ENCODE peak calls at places on chromosomes 6 and 20, in nine cellular contexts. One of them, this sample, is unnamed.

GRCh38 chr20:4135385-4136077 is 120.2 kb upstream of the RNF24 start:
- DNase-seq in upper lobe of right lung: no peak
- DNase-seq in A549: peak
- DNase-seq in natural killer cell: no peak
- DNase-seq in lower lobe of right lung: no peak
- DNase-seq in fibroblast of lung: peak
- DNase-seq in GM23338: no peak
- DNase-seq in GM13977: no peak
- DNase-seq in IMR-90: peak
- DNase-seq in this sample: no peak

GRCh38 chr20:59775221-59776055 is 158.0 kb downstream of the SYCP2 start:
- DNase-seq in GM13977: no peak
- DNase-seq in IMR-90: no peak
- DNase-seq in GM23338: no peak
- DNase-seq in lower lobe of right lung: no peak
- DNase-seq in upper lobe of right lung: no peak
- DNase-seq in natural killer cell: no peak
- DNase-seq in A549: no peak
- DNase-seq in fibroblast of lung: no peak
- DNase-seq in this sample: no peak

GRCh38 chr6:154488276-154488627 is 22.2 kb downstream of the CNKSR3 start:
- DNase-seq in upper lobe of right lung: no peak
- DNase-seq in fibroblast of lung: peak
- DNase-seq in GM23338: no peak
- DNase-seq in GM13977: no peak
- DNase-seq in natural killer cell: no peak
- DNase-seq in A549: no peak
- DNase-seq in lower lobe of right lung: no peak
- DNase-seq in IMR-90: peak
- DNase-seq in this sample: no peak

GRCh38 chr20:47237715-47238114 is 118.8 kb downstream of the ZMYND8 start:
- DNase-seq in upper lobe of right lung: no peak
- DNase-seq in A549: no peak
- DNase-seq in fibroblast of lung: peak
- DNase-seq in IMR-90: no peak
- DNase-seq in GM13977: no peak
- DNase-seq in natural killer cell: no peak
- DNase-seq in lower lobe of right lung: no peak
- DNase-seq in GM23338: no peak
- DNase-seq in this sample: no peak

GRCh38 chr20:54111460-54111859 is 41.1 kb upstream of the BCAS1 start:
- DNase-seq in fibroblast of lung: no peak
- DNase-seq in GM23338: no peak
- DNase-seq in IMR-90: no peak
- DNase-seq in natural killer cell: no peak
- DNase-seq in GM13977: no peak
- DNase-seq in lower lobe of right lung: no peak
- DNase-seq in A549: no peak
- DNase-seq in upper lobe of right lung: no peak
- DNase-seq in this sample: no peak

GRCh38 chr6:125567407-125567806 is 182.0 kb upstream of the HEY2 start:
- DNase-seq in natural killer cell: no peak
- DNase-seq in lower lobe of right lung: no peak
- DNase-seq in GM23338: no peak
- DNase-seq in GM13977: no peak
- DNase-seq in upper lobe of right lung: no peak
- DNase-seq in fibroblast of lung: no peak
- DNase-seq in IMR-90: no peak
- DNase-seq in A549: no peak
- DNase-seq in this sample: no peak

GRCh38 chr20:34516874-34517542 is 786 bp downstream of the DYNLRB1 start:
- DNase-seq in natural killer cell: no peak
- DNase-seq in IMR-90: no peak
- DNase-seq in fibroblast of lung: peak
- DNase-seq in GM13977: peak
- DNase-seq in A549: no peak
- DNase-seq in upper lobe of right lung: peak
- DNase-seq in lower lobe of right lung: no peak
- DNase-seq in GM23338: peak
- DNase-seq in this sample: no peak

GRCh38 chr20:62067547-62068260 is 2.0 kb upstream of the TAF4 start:
- DNase-seq in IMR-90: no peak
- DNase-seq in lower lobe of right lung: no peak
- DNase-seq in GM13977: no peak
- DNase-seq in A549: no peak
- DNase-seq in fibroblast of lung: no peak
- DNase-seq in natural killer cell: no peak
- DNase-seq in upper lobe of right lung: no peak
- DNase-seq in GM23338: no peak
- DNase-seq in this sample: peak

GRCh38 chr6:21005816-21006553 is 471.7 kb downstream of the CDKAL1 start:
- DNase-seq in IMR-90: peak
- DNase-seq in fibroblast of lung: peak
- DNase-seq in upper lobe of right lung: no peak
- DNase-seq in lower lobe of right lung: no peak
- DNase-seq in GM13977: no peak
- DNase-seq in GM23338: no peak
- DNase-seq in natural killer cell: no peak
- DNase-seq in A549: peak
- DNase-seq in this sample: no peak

GRCh38 chr6:164034602-164035140 is 620.2 kb downstream of the QKI start:
- DNase-seq in GM23338: no peak
- DNase-seq in upper lobe of right lung: no peak
- DNase-seq in fibroblast of lung: no peak
- DNase-seq in A549: no peak
- DNase-seq in lower lobe of right lung: no peak
- DNase-seq in GM13977: no peak
- DNase-seq in natural killer cell: no peak
- DNase-seq in IMR-90: no peak
- DNase-seq in this sample: no peak

GRCh38 chr6:40999498-41000070 is 39.4 kb downstream of the UNC5CL start:
- DNase-seq in A549: peak
- DNase-seq in IMR-90: peak
- DNase-seq in lower lobe of right lung: peak
- DNase-seq in GM13977: peak
- DNase-seq in fibroblast of lung: peak
- DNase-seq in GM23338: peak
- DNase-seq in natural killer cell: no peak
- DNase-seq in upper lobe of right lung: no peak
- DNase-seq in this sample: peak

GRCh38 chr6:160469153-160469552 is 121.0 kb downstream of the SLC22A3 start:
- DNase-seq in A549: no peak
- DNase-seq in lower lobe of right lung: no peak
- DNase-seq in upper lobe of right lung: no peak
- DNase-seq in natural killer cell: no peak
- DNase-seq in GM23338: no peak
- DNase-seq in IMR-90: no peak
- DNase-seq in GM13977: no peak
- DNase-seq in fibroblast of lung: no peak
- DNase-seq in this sample: no peak

GRCh38 chr6:116974942-116975341 is 97.9 kb downstream of the RFX6 start:
- DNase-seq in GM23338: no peak
- DNase-seq in natural killer cell: no peak
- DNase-seq in IMR-90: no peak
- DNase-seq in lower lobe of right lung: no peak
- DNase-seq in A549: no peak
- DNase-seq in upper lobe of right lung: no peak
- DNase-seq in GM13977: no peak
- DNase-seq in fibroblast of lung: no peak
- DNase-seq in this sample: no peak

GRCh38 chr6:116973992-116974391 is 97.0 kb downstream of the RFX6 start:
- DNase-seq in IMR-90: no peak
- DNase-seq in natural killer cell: no peak
- DNase-seq in upper lobe of right lung: no peak
- DNase-seq in lower lobe of right lung: no peak
- DNase-seq in GM23338: no peak
- DNase-seq in A549: no peak
- DNase-seq in GM13977: no peak
- DNase-seq in fibroblast of lung: no peak
- DNase-seq in this sample: no peak

GRCh38 chr6:116974526-116974925 is 97.5 kb downstream of the RFX6 start:
- DNase-seq in GM13977: no peak
- DNase-seq in lower lobe of right lung: no peak
- DNase-seq in natural killer cell: no peak
- DNase-seq in IMR-90: no peak
- DNase-seq in upper lobe of right lung: no peak
- DNase-seq in GM23338: no peak
- DNase-seq in A549: no peak
- DNase-seq in fibroblast of lung: no peak
- DNase-seq in this sample: no peak

GRCh38 chr6:116969211-116969863 is 92.3 kb downstream of the RFX6 start:
- DNase-seq in natural killer cell: no peak
- DNase-seq in A549: peak
- DNase-seq in upper lobe of right lung: no peak
- DNase-seq in IMR-90: peak
- DNase-seq in fibroblast of lung: peak
- DNase-seq in GM13977: peak
- DNase-seq in GM23338: peak
- DNase-seq in lower lobe of right lung: no peak
- DNase-seq in this sample: no peak

GRCh38 chr6:116971959-116972358 is 94.9 kb downstream of the RFX6 start:
- DNase-seq in GM23338: peak
- DNase-seq in fibroblast of lung: peak
- DNase-seq in A549: peak
- DNase-seq in upper lobe of right lung: no peak
- DNase-seq in lower lobe of right lung: no peak
- DNase-seq in natural killer cell: no peak
- DNase-seq in GM13977: peak
- DNase-seq in IMR-90: peak
- DNase-seq in this sample: no peak
- TF ChIP-seq CTCF in GM23338: peak
- TF ChIP-seq CTCF in fibroblast of lung: peak
- TF ChIP-seq CTCF in A549: peak
- TF ChIP-seq CTCF in upper lobe of right lung: peak
- TF ChIP-seq CTCF in lower lobe of right lung: peak
- TF ChIP-seq CTCF in natural killer cell: no peak
- TF ChIP-seq CTCF in GM13977: peak
- TF ChIP-seq CTCF in IMR-90: peak
- TF ChIP-seq CTCF in this sample: no peak

GRCh38 chr6:140441256-140441655 is 1066.8 kb upstream of the CITED2 start:
- DNase-seq in lower lobe of right lung: peak
- DNase-seq in GM23338: peak
- DNase-seq in IMR-90: peak
- DNase-seq in natural killer cell: no peak
- DNase-seq in fibroblast of lung: peak
- DNase-seq in upper lobe of right lung: no peak
- DNase-seq in GM13977: no peak
- DNase-seq in A549: no peak
- DNase-seq in this sample: peak
- TF ChIP-seq CTCF in lower lobe of right lung: peak
- TF ChIP-seq CTCF in GM23338: peak
- TF ChIP-seq CTCF in IMR-90: peak
- TF ChIP-seq CTCF in natural killer cell: no peak
- TF ChIP-seq CTCF in fibroblast of lung: peak
- TF ChIP-seq CTCF in upper lobe of right lung: peak
- TF ChIP-seq CTCF in GM13977: peak
- TF ChIP-seq CTCF in A549: peak
- TF ChIP-seq CTCF in this sample: no peak

GRCh38 chr20:558117-558516 is 14.5 kb upstream of the CSNK2A1 start:
- DNase-seq in IMR-90: no peak
- DNase-seq in fibroblast of lung: no peak
- DNase-seq in GM23338: no peak
- DNase-seq in natural killer cell: no peak
- DNase-seq in A549: no peak
- DNase-seq in lower lobe of right lung: no peak
- DNase-seq in upper lobe of right lung: no peak
- DNase-seq in GM13977: no peak
- DNase-seq in this sample: no peak

GRCh38 chr20:564195-564594 is 20.6 kb upstream of the CSNK2A1 start:
- DNase-seq in GM13977: no peak
- DNase-seq in natural killer cell: no peak
- DNase-seq in IMR-90: no peak
- DNase-seq in upper lobe of right lung: no peak
- DNase-seq in lower lobe of right lung: no peak
- DNase-seq in fibroblast of lung: no peak
- DNase-seq in GM23338: no peak
- DNase-seq in A549: no peak
- DNase-seq in this sample: no peak

GRCh38 chr20:562232-562897 is 18.8 kb upstream of the CSNK2A1 start:
- DNase-seq in fibroblast of lung: no peak
- DNase-seq in IMR-90: no peak
- DNase-seq in GM23338: no peak
- DNase-seq in natural killer cell: no peak
- DNase-seq in lower lobe of right lung: no peak
- DNase-seq in GM13977: no peak
- DNase-seq in upper lobe of right lung: no peak
- DNase-seq in A549: no peak
- DNase-seq in this sample: no peak

GRCh38 chr20:561437-562231 is 18.0 kb upstream of the CSNK2A1 start:
- DNase-seq in fibroblast of lung: peak
- DNase-seq in upper lobe of right lung: no peak
- DNase-seq in IMR-90: peak
- DNase-seq in A549: peak
- DNase-seq in GM23338: peak
- DNase-seq in GM13977: peak
- DNase-seq in natural killer cell: no peak
- DNase-seq in lower lobe of right lung: no peak
- DNase-seq in this sample: peak

GRCh38 chr20:560680-561079 is 17.1 kb upstream of the CSNK2A1 start:
- DNase-seq in A549: no peak
- DNase-seq in lower lobe of right lung: no peak
- DNase-seq in GM23338: no peak
- DNase-seq in IMR-90: no peak
- DNase-seq in natural killer cell: no peak
- DNase-seq in fibroblast of lung: no peak
- DNase-seq in upper lobe of right lung: no peak
- DNase-seq in GM13977: no peak
- DNase-seq in this sample: no peak
- TF ChIP-seq CTCF in A549: no peak
- TF ChIP-seq CTCF in lower lobe of right lung: no peak
- TF ChIP-seq CTCF in GM23338: no peak
- TF ChIP-seq CTCF in IMR-90: no peak
- TF ChIP-seq CTCF in natural killer cell: no peak
- TF ChIP-seq CTCF in fibroblast of lung: no peak
- TF ChIP-seq CTCF in upper lobe of right lung: no peak
- TF ChIP-seq CTCF in GM13977: peak
- TF ChIP-seq CTCF in this sample: no peak

GRCh38 chr20:50043573-50044352 is 61.0 kb downstream of the SNAI1 start:
- DNase-seq in GM23338: no peak
- DNase-seq in A549: no peak
- DNase-seq in GM13977: no peak
- DNase-seq in natural killer cell: no peak
- DNase-seq in fibroblast of lung: no peak
- DNase-seq in upper lobe of right lung: no peak
- DNase-seq in lower lobe of right lung: no peak
- DNase-seq in IMR-90: no peak
- DNase-seq in this sample: no peak
- TF ChIP-seq CTCF in GM23338: no peak
- TF ChIP-seq CTCF in A549: no peak
- TF ChIP-seq CTCF in GM13977: no peak
- TF ChIP-seq CTCF in natural killer cell: no peak
- TF ChIP-seq CTCF in fibroblast of lung: no peak
- TF ChIP-seq CTCF in upper lobe of right lung: no peak
- TF ChIP-seq CTCF in lower lobe of right lung: no peak
- TF ChIP-seq CTCF in IMR-90: no peak
- TF ChIP-seq CTCF in this sample: no peak

GRCh38 chr6:138446821-138447220 is 42.8 kb downstream of the HEBP2 start:
- DNase-seq in lower lobe of right lung: no peak
- DNase-seq in upper lobe of right lung: no peak
- DNase-seq in fibroblast of lung: no peak
- DNase-seq in GM23338: no peak
- DNase-seq in GM13977: no peak
- DNase-seq in natural killer cell: no peak
- DNase-seq in IMR-90: no peak
- DNase-seq in A549: no peak
- DNase-seq in this sample: no peak
- TF ChIP-seq CTCF in lower lobe of right lung: no peak
- TF ChIP-seq CTCF in upper lobe of right lung: no peak
- TF ChIP-seq CTCF in fibroblast of lung: no peak
- TF ChIP-seq CTCF in GM23338: no peak
- TF ChIP-seq CTCF in GM13977: no peak
- TF ChIP-seq CTCF in natural killer cell: no peak
- TF ChIP-seq CTCF in IMR-90: no peak
- TF ChIP-seq CTCF in A549: no peak
- TF ChIP-seq CTCF in this sample: no peak

This sample was measured in ovary.